ENCODE peak calls at places on chromosomes 1 and 21, in five cellular contexts. C is mucosa of descending colon, L is GM23338, T is left lung, H is right lobe of liver. A is an unnamed sample.

GRCh38 chr1:54220004-54220811 is 20.2 kb downstream of the MRPL37 start:
- DNase-seq in C (peak; percentile 59), H (peak; percentile 76), L (no peak), T (no peak), A (no peak)

GRCh38 chr1:54400321-54400720 is 5.9 kb downstream of the SSBP3 start:
- DNase-seq in C (no peak), H (no peak), L (no peak), T (no peak), A (no peak)

GRCh38 chr1:20486457-20487235 is 636 bp upstream of the CAMK2N1 start:
- DNase-seq in L (peak; percentile 90), T (peak; percentile 80), C (peak; percentile 89), H (peak; percentile 78), A (peak; percentile 78)

GRCh38 chr1:147664206-147664605 is 6.1 kb downstream of the ACP6 start:
- DNase-seq in L (no peak), H (no peak), C (no peak), T (no peak), A (no peak)

GRCh38 chr1:160325252-160325651 is 17.8 kb downstream of the COPA start:
- DNase-seq in T (no peak), H (no peak), L (no peak), C (no peak), A (no peak)

GRCh38 chr1:97820470-97821188 is 100.2 kb downstream of the DPYD start:
- DNase-seq in T (no peak), H (no peak), L (peak; percentile 40), C (no peak), A (no peak)

GRCh38 chr1:181094813-181095212 is 6.3 kb downstream of the IER5 start:
- DNase-seq in L (peak; percentile 69), H (no peak), T (no peak), C (no peak), A (no peak)

GRCh38 chr21:33685613-33686197 is 43.4 kb downstream of the ITSN1 start:
- DNase-seq in C (no peak), H (no peak), T (no peak), L (peak; percentile 41), A (no peak)

GRCh38 chr1:167060141-167061072 is 29.8 kb downstream of the GPA33 start:
- DNase-seq in C (no peak), H (no peak), L (peak; percentile 59), T (no peak), A (no peak)

GRCh38 chr1:202014915-202015676 is 4.7 kb downstream of the ELF3 start:
- DNase-seq in L (no peak), T (no peak), C (no peak), H (no peak), A (no peak)

GRCh38 chr1:32770221-32770731 is 46.9 kb downstream of the YARS1 start:
- DNase-seq in T (no peak), L (no peak), H (no peak), C (no peak), A (peak; percentile 54)

GRCh38 chr1:52623812-52624211 is 9.2 kb upstream of the SHISAL2A start:
- DNase-seq in T (no peak), C (no peak), L (no peak), H (no peak), A (no peak)

GRCh38 chr1:157137051-157137772 is 983 bp downstream of the ETV3 start:
- DNase-seq in C (peak; percentile 46), H (no peak), T (no peak), L (no peak), A (no peak)

GRCh38 chr1:47436304-47436978 is 1.4 kb upstream of the FOXD2 start:
- DNase-seq in C (peak; percentile 90), H (peak; percentile 77), L (peak; percentile 87), T (peak; percentile 91), A (peak; percentile 90)

GRCh38 chr1:224211262-224211962 is 28.4 kb downstream of the DEGS1 start:
- DNase-seq in C (no peak), L (no peak), H (no peak), T (no peak), A (no peak)

GRCh38 chr1:95641386-95641785 is 407.4 kb downstream of the RWDD3 start:
- DNase-seq in H (no peak), C (no peak), T (no peak), L (no peak), A (no peak)

GRCh38 chr1:24898152-24898908 is 31.7 kb downstream of the RUNX3 start:
- DNase-seq in H (peak; percentile 62), T (peak; percentile 87), C (peak; percentile 67), L (peak; percentile 80), A (peak; percentile 82)

GRCh38 chr21:28554660-28555475 is 437.8 kb downstream of the LTN1 start:
- DNase-seq in T (no peak), C (no peak), L (peak; percentile 18), H (no peak), A (no peak)

GRCh38 chr1:8880068-8880676 is 1.7 kb upstream of the ENO1 start:
- DNase-seq in C (peak; percentile 61), T (no peak), H (peak; percentile 62), L (peak; percentile 66), A (peak; percentile 70)

GRCh38 chr1:32470991-32471694 is 6.3 kb downstream of the ZBTB8B start:
- DNase-seq in C (no peak), T (peak; percentile 64), H (no peak), L (peak; percentile 69), A (no peak)

GRCh38 chr1:32073387-32074229 is 869 bp downstream of the TMEM39B start:
- DNase-seq in C (no peak), T (no peak), H (no peak), L (peak; percentile 99), A (peak; percentile 53)

GRCh38 chr1:178091986-178092745 is 1.7 kb upstream of the RASAL2 start:
- DNase-seq in C (no peak), L (no peak), T (no peak), H (no peak), A (no peak)

DNA sequence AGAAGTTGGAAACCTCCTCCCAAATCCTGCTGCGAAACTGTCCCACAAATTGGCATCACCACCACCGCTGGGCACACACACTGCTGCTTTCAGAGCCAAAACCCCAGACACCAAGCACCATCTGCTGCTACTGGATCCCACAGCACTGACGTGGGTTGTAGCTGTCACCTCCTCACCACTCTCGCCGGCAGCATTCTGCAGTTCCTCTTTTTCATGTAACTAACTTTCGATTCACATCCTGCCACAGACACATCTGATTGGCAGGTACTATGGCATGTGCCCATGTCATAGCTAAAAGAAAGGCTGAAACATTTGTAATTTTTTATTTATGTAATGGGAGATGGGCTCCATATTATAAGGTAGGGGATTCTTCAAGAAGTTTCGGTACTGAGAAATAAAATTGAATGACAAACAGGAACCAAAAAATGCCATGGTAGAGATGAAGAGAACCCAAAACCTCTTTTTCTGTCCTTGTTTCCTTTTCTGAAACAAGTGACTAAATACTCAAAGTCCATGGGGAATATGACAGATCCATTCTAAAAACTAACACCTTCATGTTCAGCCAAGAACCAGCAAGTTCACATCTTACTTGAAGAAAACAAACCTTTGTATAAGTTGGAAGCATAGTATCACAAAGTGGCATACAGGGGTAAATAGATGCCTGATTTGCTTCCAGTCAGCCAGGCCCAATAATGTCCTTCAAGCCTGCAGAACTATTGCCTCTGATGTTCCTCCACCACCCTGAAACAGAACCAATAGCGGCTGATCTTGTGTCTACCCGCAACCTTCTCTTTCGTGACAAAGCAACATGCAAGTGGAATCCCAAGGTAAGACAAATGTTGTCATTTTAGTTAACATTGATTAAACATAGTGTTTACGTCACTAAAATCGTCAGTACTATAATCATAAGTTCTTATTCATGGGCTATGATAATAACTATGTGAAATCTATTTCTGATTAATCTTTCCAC is 26.6 kb upstream of the RGS13 start:
- DNase-seq in H (peak; percentile 44), T (peak; percentile 73), L (no peak), C (peak; percentile 75), A (peak; percentile 76)
- TF ChIP-seq CTCF in H (no peak), T (no peak), L (no peak), C (no peak), A (no peak)

GRCh38 chr1:27574001-27574781 is 29.8 kb downstream of the AHDC1 start:
- DNase-seq in T (no peak), C (no peak), L (no peak), H (no peak), A (no peak)

GRCh38 chr1:27575861-27576331 is 28.0 kb downstream of the AHDC1 start:
- DNase-seq in T (peak; percentile 91), C (peak; percentile 74), L (peak; percentile 85), H (peak; percentile 66), A (peak; percentile 90)

GRCh38 chr1:27576846-27577245 is 27.1 kb downstream of the AHDC1 start:
- DNase-seq in T (no peak), H (no peak), C (no peak), L (no peak), A (no peak)

GRCh38 chr1:27574871-27575831 is 28.8 kb downstream of the AHDC1 start:
- DNase-seq in H (peak; percentile 74), C (peak; percentile 80), L (peak; percentile 92), T (peak; percentile 89), A (peak; percentile 90)

GRCh38 chr1:27577504-27578188 is 26.3 kb downstream of the AHDC1 start:
- DNase-seq in H (no peak), C (no peak), T (no peak), L (no peak), A (no peak)
- H3K4me1 ChIP-seq in H (peaks cover 30% of the 10 kb centered on the region), C (peaks cover 32% of the 10 kb centered on the region), T (peaks cover 61% of the 10 kb centered on the region), L (peaks cover 22% of the 10 kb centered on the region), A (peaks cover 47% of the 10 kb centered on the region)

GRCh38 chr1:93681095-93681548 is 515 bp downstream of the BCAR3 start:
- DNase-seq in H (peak; percentile 37), L (no peak), T (peak; percentile 83), C (peak; percentile 66), A (peak; percentile 69)

GRCh38 chr1:93681549-93682412 is at the start of gene BCAR3:
- DNase-seq in H (peak; percentile 79), C (peak; percentile 80), T (peak; percentile 91), L (peak; percentile 87), A (peak; percentile 90)

GRCh38 chr1:93678966-93679480 is 2.6 kb downstream of the BCAR3 start:
- DNase-seq in C (no peak), H (no peak), T (no peak), L (no peak), A (no peak)

GRCh38 chr1:93679546-93679945 is 2.1 kb downstream of the BCAR3 start:
- DNase-seq in C (no peak), T (no peak), H (no peak), L (no peak), A (no peak)

DNA sequence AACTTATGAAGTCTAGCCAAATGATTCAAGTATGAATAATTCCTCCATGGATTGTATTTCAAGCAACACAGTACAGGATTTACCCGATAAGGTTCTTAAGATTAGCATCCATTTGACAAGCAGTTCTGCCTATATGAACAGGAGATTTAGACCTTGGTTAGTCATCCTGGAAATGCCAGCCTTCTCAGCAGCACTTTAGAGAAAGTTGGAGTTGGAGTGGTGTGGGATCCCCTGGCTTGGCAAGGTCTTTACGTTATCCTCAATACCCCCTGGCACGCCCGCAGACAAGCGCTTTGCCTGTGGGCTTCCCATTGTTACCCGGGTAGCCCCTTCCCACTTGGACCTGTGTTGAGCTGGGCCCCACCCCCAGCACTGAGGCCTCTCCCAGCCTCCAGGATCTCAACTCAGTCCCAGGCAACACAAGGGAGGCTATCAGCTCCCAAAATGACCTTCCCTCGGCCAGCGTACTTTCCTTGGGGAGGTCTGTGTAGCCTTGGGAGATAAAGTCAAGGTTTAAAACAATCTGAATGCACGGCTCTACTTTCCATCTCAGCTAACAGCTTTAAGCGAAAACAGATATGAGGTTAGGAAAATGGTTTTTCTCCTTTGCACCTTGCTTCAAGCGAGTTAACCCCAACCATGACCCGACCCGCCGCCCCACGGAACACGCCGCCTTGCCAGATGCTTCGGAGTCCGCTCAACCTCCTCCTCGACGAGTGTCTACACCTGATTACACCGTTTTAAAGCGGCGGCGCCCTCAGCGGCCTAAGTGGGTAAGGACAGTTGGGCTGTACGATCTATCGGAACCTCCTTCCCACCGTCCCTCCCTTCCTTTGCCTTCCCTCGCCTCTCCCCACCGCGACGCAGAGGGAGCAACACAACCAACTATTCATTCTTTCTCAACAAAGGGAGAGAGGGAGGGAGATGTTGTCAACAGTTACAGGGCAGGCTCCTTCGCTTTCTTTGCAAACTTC is 1.2 kb downstream of the BCAR3 start:
- DNase-seq in H (peak; percentile 81), L (peak; percentile 97), T (peak; percentile 90), C (peak; percentile 85), A (peak; percentile 89)
- H3K4me3 ChIP-seq in H (peak overlapping the region; percentile 62), L (peak overlapping the region; percentile 72), T (peak overlapping the region; percentile 93), C (peak overlapping the region; percentile 38), A (peak overlapping the region; percentile 84)

GRCh38 chr1:207811920-207812720 is 60.3 kb downstream of the CD46 start:
- DNase-seq in C (no peak), L (peak; percentile 61), H (peak; percentile 88), T (peak; percentile 84), A (peak; percentile 84)
- TF ChIP-seq CTCF in C (no peak), L (peak; percentile 61), H (peak; percentile 74), T (peak; percentile 49), A (peak; percentile 54)